ENCODE peak calls at places on chromosomes 6 and 20, in five cellular contexts. H is neural crest cell; Y is brain microvascular endothelial cell; D is fibroblast of gingiva; X is stimulated activated naive CD8-positive, alpha-beta T cell treated with anti-CD3 and anti-CD28 coated beads, Interleukin-15, amount 100 ng/mL, for 72 hours. G is an unnamed sample.

GRCh38 chr6:153301602-153302001 is 170.5 kb upstream of the RGS17 start:
- DNase-seq in H (no peak), Y (no peak), D (no peak), X (no peak), G (no peak)

GRCh38 chr6:6006428-6007310 is at the start of gene NRN1:
- DNase-seq in H (no peak), Y (peak), D (no peak), X (no peak), G (no peak)

GRCh38 chr6:34070315-34071110 is 75.4 kb downstream of the GRM4 start:
- DNase-seq in H (no peak), Y (no peak), D (no peak), X (no peak), G (peak)

GRCh38 chr6:1424306-1424927 is 35.0 kb downstream of the FOXF2 start:
- DNase-seq in H (peak), Y (peak), D (peak), X (peak), G (no peak)

GRCh38 chr6:14273196-14273595 is 155.6 kb downstream of the CD83 start:
- DNase-seq in H (no peak), Y (no peak), D (no peak), X (no peak), G (no peak)

GRCh38 chr6:108168980-108169800 is 3.4 kb downstream of the NR2E1 start:
- DNase-seq in H (no peak), Y (no peak), D (no peak), X (no peak), G (no peak)

GRCh38 chr6:20409427-20409971 is 7.8 kb downstream of the E2F3 start:
- DNase-seq in H (no peak), Y (no peak), D (no peak), X (peak), G (no peak)

GRCh38 chr6:144912474-144912873 is 627.3 kb downstream of the UTRN start:
- DNase-seq in H (no peak), Y (peak), D (peak), X (no peak), G (no peak)

GRCh38 chr6:16684896-16685554 is 76.2 kb downstream of the ATXN1 start:
- DNase-seq in H (no peak), Y (peak), D (no peak), X (peak), G (no peak)

GRCh38 chr6:53042112-53042511 is 23.1 kb upstream of the FBXO9 start:
- DNase-seq in H (no peak), Y (peak), D (peak), X (no peak), G (no peak)

GRCh38 chr20:37396520-37397075 is 50.7 kb downstream of the SRC start:
- DNase-seq in H (peak), Y (no peak), D (no peak), X (no peak), G (no peak)